ENCODE peak calls at places on chromosomes 12 and 14, in seven cellular contexts. One of them, this sample, is unnamed.

GRCh38 chr14:74286736-74287135 is 16.0 kb downstream of the ABCD4 start:
- DNase-seq in tibial nerve: no peak
- DNase-seq in right lobe of liver: no peak
- DNase-seq in K562: no peak
- DNase-seq in breast epithelium: no peak
- DNase-seq in body of pancreas: no peak
- DNase-seq in lower leg skin: no peak
- DNase-seq in this sample: no peak

GRCh38 chr14:25132734-25133422 is 82.9 kb upstream of the STXBP6 start:
- DNase-seq in tibial nerve: no peak
- DNase-seq in right lobe of liver: peak
- DNase-seq in K562: peak
- DNase-seq in breast epithelium: peak
- DNase-seq in body of pancreas: peak
- DNase-seq in lower leg skin: peak
- DNase-seq in this sample: peak

GRCh38 chr14:64088647-64088964 is 205.6 kb downstream of the ESR2 start:
- DNase-seq in tibial nerve: no peak
- DNase-seq in right lobe of liver: no peak
- DNase-seq in K562: no peak
- DNase-seq in breast epithelium: no peak
- DNase-seq in body of pancreas: no peak
- DNase-seq in lower leg skin: no peak
- DNase-seq in this sample: no peak

GRCh38 chr12:78118036-78118435 is 287.3 kb downstream of the NAV3 start:
- DNase-seq in tibial nerve: no peak
- DNase-seq in right lobe of liver: no peak
- DNase-seq in K562: no peak
- DNase-seq in breast epithelium: no peak
- DNase-seq in body of pancreas: no peak
- DNase-seq in lower leg skin: no peak
- DNase-seq in this sample: no peak

GRCh38 chr12:34391771-34392581 is 369.7 kb downstream of the ALG10 start:
- DNase-seq in tibial nerve: no peak
- DNase-seq in right lobe of liver: peak
- DNase-seq in K562: peak
- DNase-seq in breast epithelium: peak
- DNase-seq in body of pancreas: no peak
- DNase-seq in lower leg skin: no peak
- DNase-seq in this sample: no peak

GRCh38 chr12:120903818-120904773 is at the start of gene SPPL3:
- DNase-seq in tibial nerve: peak
- DNase-seq in right lobe of liver: peak
- DNase-seq in K562: peak
- DNase-seq in breast epithelium: peak
- DNase-seq in body of pancreas: peak
- DNase-seq in lower leg skin: peak
- DNase-seq in this sample: peak

GRCh38 chr12:40238221-40238902 is 13.6 kb downstream of the LRRK2 start:
- DNase-seq in tibial nerve: no peak
- DNase-seq in right lobe of liver: no peak
- DNase-seq in K562: no peak
- DNase-seq in breast epithelium: no peak
- DNase-seq in body of pancreas: no peak
- DNase-seq in lower leg skin: no peak
- DNase-seq in this sample: no peak

GRCh38 chr14:93329965-93330608 is 2.7 kb downstream of the BTBD7 start:
- DNase-seq in tibial nerve: no peak
- DNase-seq in right lobe of liver: no peak
- DNase-seq in K562: no peak
- DNase-seq in breast epithelium: no peak
- DNase-seq in body of pancreas: no peak
- DNase-seq in lower leg skin: no peak
- DNase-seq in this sample: no peak

GRCh38 chr12:107134558-107134957 is 41.2 kb upstream of the CRY1 start:
- DNase-seq in tibial nerve: no peak
- DNase-seq in right lobe of liver: no peak
- DNase-seq in K562: peak
- DNase-seq in breast epithelium: no peak
- DNase-seq in body of pancreas: peak
- DNase-seq in lower leg skin: no peak
- DNase-seq in this sample: no peak

GRCh38 chr14:68779761-68780323 is 13.0 kb downstream of the ZFP36L1 start:
- DNase-seq in tibial nerve: no peak
- DNase-seq in right lobe of liver: no peak
- DNase-seq in K562: no peak
- DNase-seq in breast epithelium: no peak
- DNase-seq in body of pancreas: no peak
- DNase-seq in lower leg skin: no peak
- DNase-seq in this sample: no peak

GRCh38 chr14:64841121-64841611 is 38.5 kb downstream of the SPTB start:
- DNase-seq in tibial nerve: peak
- DNase-seq in right lobe of liver: no peak
- DNase-seq in K562: peak
- DNase-seq in breast epithelium: no peak
- DNase-seq in body of pancreas: no peak
- DNase-seq in lower leg skin: no peak
- DNase-seq in this sample: no peak

GRCh38 chr12:131929530-131930456 is 717 bp downstream of the PUS1 start:
- DNase-seq in tibial nerve: no peak
- DNase-seq in right lobe of liver: no peak
- DNase-seq in K562: peak
- DNase-seq in breast epithelium: no peak
- DNase-seq in body of pancreas: no peak
- DNase-seq in lower leg skin: no peak
- DNase-seq in this sample: peak

GRCh38 chr14:21536395-21537087 is 10.4 kb upstream of the SALL2 start:
- DNase-seq in tibial nerve: no peak
- DNase-seq in right lobe of liver: no peak
- DNase-seq in K562: no peak
- DNase-seq in breast epithelium: no peak
- DNase-seq in body of pancreas: no peak
- DNase-seq in lower leg skin: no peak
- DNase-seq in this sample: peak

GRCh38 chr12:127926004-127926403 is 341.0 kb upstream of the TMEM132C start:
- DNase-seq in tibial nerve: peak
- DNase-seq in right lobe of liver: no peak
- DNase-seq in K562: no peak
- DNase-seq in breast epithelium: no peak
- DNase-seq in body of pancreas: no peak
- DNase-seq in lower leg skin: no peak
- DNase-seq in this sample: peak

GRCh38 chr12:103503546-103504480 is 8.0 kb upstream of the C12orf42 start:
- DNase-seq in tibial nerve: no peak
- DNase-seq in right lobe of liver: peak
- DNase-seq in K562: peak
- DNase-seq in breast epithelium: no peak
- DNase-seq in body of pancreas: peak
- DNase-seq in lower leg skin: no peak
- DNase-seq in this sample: peak

GRCh38 chr12:42769455-42769854 is 179.9 kb upstream of the PRICKLE1 start:
- DNase-seq in tibial nerve: no peak
- DNase-seq in right lobe of liver: no peak
- DNase-seq in K562: no peak
- DNase-seq in breast epithelium: no peak
- DNase-seq in body of pancreas: no peak
- DNase-seq in lower leg skin: no peak
- DNase-seq in this sample: no peak

GRCh38 chr12:13000616-13000934 is 510 bp upstream of the HEBP1 start:
- DNase-seq in tibial nerve: no peak
- DNase-seq in right lobe of liver: no peak
- DNase-seq in K562: no peak
- DNase-seq in breast epithelium: peak
- DNase-seq in body of pancreas: no peak
- DNase-seq in lower leg skin: no peak
- DNase-seq in this sample: peak

GRCh38 chr12:70045514-70045913 is 197.7 kb upstream of the CNOT2 start:
- DNase-seq in tibial nerve: no peak
- DNase-seq in right lobe of liver: no peak
- DNase-seq in K562: no peak
- DNase-seq in breast epithelium: no peak
- DNase-seq in body of pancreas: no peak
- DNase-seq in lower leg skin: no peak
- DNase-seq in this sample: no peak

GRCh38 chr12:132489602-132490239 is at the start of gene FBRSL1:
- DNase-seq in tibial nerve: peak
- DNase-seq in right lobe of liver: peak
- DNase-seq in K562: peak
- DNase-seq in breast epithelium: peak
- DNase-seq in body of pancreas: peak
- DNase-seq in lower leg skin: peak
- DNase-seq in this sample: peak

GRCh38 chr12:106953352-106954260 is 2.1 kb upstream of the TMEM263 start:
- DNase-seq in tibial nerve: no peak
- DNase-seq in right lobe of liver: no peak
- DNase-seq in K562: no peak
- DNase-seq in breast epithelium: no peak
- DNase-seq in body of pancreas: no peak
- DNase-seq in lower leg skin: no peak
- DNase-seq in this sample: no peak

GRCh38 chr14:61213116-61213720 is 67.9 kb downstream of the TMEM30B start:
- DNase-seq in tibial nerve: no peak
- DNase-seq in right lobe of liver: no peak
- DNase-seq in K562: no peak
- DNase-seq in breast epithelium: no peak
- DNase-seq in body of pancreas: no peak
- DNase-seq in lower leg skin: no peak
- DNase-seq in this sample: no peak

GRCh38 chr12:67428431-67428830 is 159.3 kb downstream of the CAND1 start:
- DNase-seq in tibial nerve: no peak
- DNase-seq in right lobe of liver: no peak
- DNase-seq in K562: no peak
- DNase-seq in breast epithelium: no peak
- DNase-seq in body of pancreas: no peak
- DNase-seq in lower leg skin: no peak
- DNase-seq in this sample: no peak

GRCh38 chr12:109680521-109681030 is 33.0 kb upstream of the FAM222A start:
- DNase-seq in tibial nerve: no peak
- DNase-seq in right lobe of liver: no peak
- DNase-seq in K562: no peak
- DNase-seq in breast epithelium: no peak
- DNase-seq in body of pancreas: peak
- DNase-seq in lower leg skin: no peak
- DNase-seq in this sample: peak

GRCh38 chr14:22721213-22721612 is 45.3 kb upstream of the OXA1L start:
- DNase-seq in tibial nerve: no peak
- DNase-seq in right lobe of liver: no peak
- DNase-seq in K562: no peak
- DNase-seq in breast epithelium: no peak
- DNase-seq in body of pancreas: no peak
- DNase-seq in lower leg skin: no peak
- DNase-seq in this sample: no peak

GRCh38 chr12:93908846-93909592 is 231.8 kb downstream of the CRADD start:
- DNase-seq in tibial nerve: no peak
- DNase-seq in right lobe of liver: no peak
- DNase-seq in K562: no peak
- DNase-seq in breast epithelium: no peak
- DNase-seq in body of pancreas: no peak
- DNase-seq in lower leg skin: no peak
- DNase-seq in this sample: no peak

GRCh38 chr12:9869307-9870161 is at the start of gene CLEC2B:
- DNase-seq in tibial nerve: no peak
- DNase-seq in right lobe of liver: no peak
- DNase-seq in K562: no peak
- DNase-seq in breast epithelium: no peak
- DNase-seq in body of pancreas: peak
- DNase-seq in lower leg skin: no peak
- DNase-seq in this sample: no peak
- TF ChIP-seq POLR2A in tibial nerve: peak
- TF ChIP-seq POLR2A in right lobe of liver: peak
- TF ChIP-seq POLR2A in K562: no peak
- TF ChIP-seq POLR2A in breast epithelium: peak
- TF ChIP-seq POLR2A in body of pancreas: no peak
- TF ChIP-seq POLR2A in lower leg skin: peak
- TF ChIP-seq POLR2A in this sample: no peak

GRCh38 chr12:51798507-51798906 is 50.0 kb downstream of the FIGNL2 start:
- DNase-seq in tibial nerve: no peak
- DNase-seq in right lobe of liver: no peak
- DNase-seq in K562: no peak
- DNase-seq in breast epithelium: no peak
- DNase-seq in body of pancreas: no peak
- DNase-seq in lower leg skin: no peak
- DNase-seq in this sample: no peak
- TF ChIP-seq POLR2A in tibial nerve: no peak
- TF ChIP-seq POLR2A in right lobe of liver: no peak
- TF ChIP-seq POLR2A in K562: no peak
- TF ChIP-seq POLR2A in breast epithelium: no peak
- TF ChIP-seq POLR2A in body of pancreas: no peak
- TF ChIP-seq POLR2A in lower leg skin: no peak
- TF ChIP-seq POLR2A in this sample: no peak

GRCh38 chr14:50941151-50941550 is 3.1 kb downstream of the PYGL start:
- DNase-seq in tibial nerve: no peak
- DNase-seq in right lobe of liver: no peak
- DNase-seq in K562: no peak
- DNase-seq in breast epithelium: no peak
- DNase-seq in body of pancreas: no peak
- DNase-seq in lower leg skin: no peak
- DNase-seq in this sample: no peak

GRCh38 chr14:50946234-50946935 is 2.1 kb upstream of the PYGL start:
- DNase-seq in tibial nerve: no peak
- DNase-seq in right lobe of liver: no peak
- DNase-seq in K562: no peak
- DNase-seq in breast epithelium: no peak
- DNase-seq in body of pancreas: no peak
- DNase-seq in lower leg skin: no peak
- DNase-seq in this sample: no peak

GRCh38 chr14:50944647-50945413 is 547 bp upstream of the PYGL start:
- DNase-seq in tibial nerve: peak
- DNase-seq in right lobe of liver: peak
- DNase-seq in K562: no peak
- DNase-seq in breast epithelium: peak
- DNase-seq in body of pancreas: peak
- DNase-seq in lower leg skin: peak
- DNase-seq in this sample: peak

GRCh38 chr14:50943261-50943942 is 881 bp downstream of the PYGL start:
- DNase-seq in tibial nerve: peak
- DNase-seq in right lobe of liver: peak
- DNase-seq in K562: peak
- DNase-seq in breast epithelium: no peak
- DNase-seq in body of pancreas: peak
- DNase-seq in lower leg skin: peak
- DNase-seq in this sample: peak

GRCh38 chr14:50943943-50944646 is at the start of gene PYGL:
- DNase-seq in tibial nerve: peak
- DNase-seq in right lobe of liver: peak
- DNase-seq in K562: peak
- DNase-seq in breast epithelium: peak
- DNase-seq in body of pancreas: peak
- DNase-seq in lower leg skin: peak
- DNase-seq in this sample: peak
- TF ChIP-seq POLR2A in tibial nerve: peak
- TF ChIP-seq POLR2A in right lobe of liver: peak
- TF ChIP-seq POLR2A in K562: peak
- TF ChIP-seq POLR2A in breast epithelium: no peak
- TF ChIP-seq POLR2A in body of pancreas: peak
- TF ChIP-seq POLR2A in lower leg skin: no peak
- TF ChIP-seq POLR2A in this sample: no peak

DNA sequence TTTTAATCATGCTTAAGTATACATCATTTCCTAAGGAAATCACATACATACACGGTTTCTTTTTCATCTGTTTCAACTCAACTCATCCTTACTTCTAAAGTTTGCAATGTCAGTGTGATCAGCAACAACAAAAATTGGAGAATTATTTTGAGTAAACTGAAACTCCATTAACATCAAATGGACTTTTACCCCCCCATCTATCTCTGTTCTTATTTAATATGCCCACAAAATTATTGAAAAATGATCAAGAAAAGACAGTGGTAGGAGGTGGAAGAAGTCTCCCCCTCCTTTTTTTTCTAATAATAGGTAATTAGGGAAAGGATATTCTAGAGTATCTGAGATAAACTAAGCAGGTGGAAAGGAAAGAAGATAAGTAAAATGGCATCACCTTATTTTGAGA is 530.2 kb upstream of the ATP2B1 start:
- DNase-seq in tibial nerve: no peak
- DNase-seq in right lobe of liver: no peak
- DNase-seq in K562: no peak
- DNase-seq in breast epithelium: no peak
- DNase-seq in body of pancreas: no peak
- DNase-seq in lower leg skin: no peak
- DNase-seq in this sample: no peak
- TF ChIP-seq POLR2A in tibial nerve: no peak
- TF ChIP-seq POLR2A in right lobe of liver: no peak
- TF ChIP-seq POLR2A in K562: no peak
- TF ChIP-seq POLR2A in breast epithelium: no peak
- TF ChIP-seq POLR2A in body of pancreas: no peak
- TF ChIP-seq POLR2A in lower leg skin: no peak
- TF ChIP-seq POLR2A in this sample: no peak

This sample was measured in thyroid gland.